ENCODE peak calls at places on chromosomes 4 and X, in seven cellular contexts. G is choroid plexus epithelial cell; A is hepatocyte; T is astrocyte of the spinal cord; H is iPS DF 6.9; K is CD8-positive, alpha-beta memory T cell; X is pancreas. P is an unnamed sample.
A peak's percentile ranks its signal among the peaks of the same experiment; 100 is the strongest.

GRCh38 chrX:85963736-85964135 is 83.6 kb downstream of the CHM start:
- DNase-seq in G (peak; percentile 85), A (peak; percentile 34), T (peak; percentile 74), H (no peak), K (no peak), X (no peak), P (peak; percentile 44)

GRCh38 chrX:72620550-72621145 is 48.0 kb upstream of the HDAC8 start:
- DNase-seq in G (peak; percentile 93), A (peak; percentile 73), T (peak; percentile 90), H (no peak), K (peak; percentile 46), X (peak; percentile 60), P (peak; percentile 37)

GRCh38 chr4:89482248-89482647 is 174.6 kb upstream of the GPRIN3 start:
- DNase-seq in G (peak; percentile 83), A (peak; percentile 55), T (peak; percentile 39), H (no peak), K (no peak), X (no peak), P (no peak)

GRCh38 chr4:19030536-19030935 is 1009.0 kb upstream of the LCORL start:
- DNase-seq in G (no peak), A (no peak), T (no peak), H (no peak), K (no peak), X (no peak), P (no peak)

GRCh38 chr4:137545461-137545861 is 13.2 kb upstream of the PCDH18 start:
- DNase-seq in G (peak; percentile 94), A (peak; percentile 32), T (peak; percentile 72), H (no peak), K (no peak), X (no peak), P (peak; percentile 91)

GRCh38 chr4:138051157-138051556 is 191.0 kb downstream of the SLC7A11 start:
- DNase-seq in G (peak; percentile 62), A (no peak), T (peak; percentile 45), H (no peak), K (no peak), X (no peak), P (no peak)

GRCh38 chr4:44806076-44806475 is 79.7 kb upstream of the GNPDA2 start:
- DNase-seq in G (no peak), A (no peak), T (no peak), H (no peak), K (no peak), X (no peak), P (no peak)

GRCh38 chr4:75195111-75195510 is 262.2 kb downstream of the PARM1 start:
- DNase-seq in G (no peak), A (no peak), T (no peak), H (no peak), K (no peak), X (no peak), P (no peak)

GRCh38 chr4:8378101-8378724 is 62.3 kb downstream of the ACOX3 start:
- DNase-seq in G (no peak), A (no peak), T (no peak), H (no peak), K (no peak), X (peak; percentile 16), P (no peak)

GRCh38 chr4:167290684-167291083 is 56.4 kb upstream of the SPOCK3 start:
- DNase-seq in G (peak; percentile 27), A (peak; percentile 33), T (peak; percentile 35), H (no peak), K (no peak), X (no peak), P (no peak)

GRCh38 chr4:146224331-146224966 is 10.1 kb downstream of the REELD1 start:
- DNase-seq in G (peak; percentile 28), A (peak; percentile 26), T (no peak), H (no peak), K (no peak), X (no peak), P (no peak)

GRCh38 chr4:54908744-54909143 is 216.7 kb downstream of the KDR start:
- DNase-seq in G (no peak), A (no peak), T (peak; percentile 43), H (no peak), K (no peak), X (no peak), P (no peak)

GRCh38 chrX:111254896-111255693 is 15.2 kb downstream of the CAPN6 start:
- DNase-seq in G (peak; percentile 0), A (no peak), T (no peak), H (no peak), K (no peak), X (no peak), P (no peak)

GRCh38 chrX:32533848-32534247 is 677.5 kb downstream of the DMD start:
- DNase-seq in G (no peak), A (no peak), T (no peak), H (no peak), K (no peak), X (no peak), P (no peak)

GRCh38 chr4:74757136-74757535 is 37.2 kb downstream of the BTC start:
- DNase-seq in G (no peak), A (no peak), T (no peak), H (no peak), K (no peak), X (no peak), P (no peak)

GRCh38 chr4:150479665-150480064 is 102.3 kb upstream of the MAB21L2 start:
- DNase-seq in G (peak; percentile 41), A (no peak), T (no peak), H (no peak), K (no peak), X (no peak), P (no peak)

GRCh38 chr4:139720806-139721205 is 55.2 kb downstream of the MGST2 start:
- DNase-seq in G (peak; percentile 42), A (no peak), T (no peak), H (no peak), K (no peak), X (no peak), P (no peak)

GRCh38 chr4:15295421-15296162 is 132.2 kb upstream of the C1QTNF7 start:
- DNase-seq in G (peak; percentile 22), A (no peak), T (peak; percentile 12), H (no peak), K (no peak), X (no peak), P (no peak)

GRCh38 chrX:49310371-49310770 is 6.9 kb downstream of the GAGE10 start:
- DNase-seq in G (no peak), A (no peak), T (no peak), H (no peak), K (no peak), X (no peak), P (no peak)

GRCh38 chr4:121784975-121785374 is 16.1 kb upstream of the EXOSC9 start:
- DNase-seq in G (peak; percentile 98), A (no peak), T (peak; percentile 94), H (no peak), K (no peak), X (no peak), P (peak; percentile 98)

DNA sequence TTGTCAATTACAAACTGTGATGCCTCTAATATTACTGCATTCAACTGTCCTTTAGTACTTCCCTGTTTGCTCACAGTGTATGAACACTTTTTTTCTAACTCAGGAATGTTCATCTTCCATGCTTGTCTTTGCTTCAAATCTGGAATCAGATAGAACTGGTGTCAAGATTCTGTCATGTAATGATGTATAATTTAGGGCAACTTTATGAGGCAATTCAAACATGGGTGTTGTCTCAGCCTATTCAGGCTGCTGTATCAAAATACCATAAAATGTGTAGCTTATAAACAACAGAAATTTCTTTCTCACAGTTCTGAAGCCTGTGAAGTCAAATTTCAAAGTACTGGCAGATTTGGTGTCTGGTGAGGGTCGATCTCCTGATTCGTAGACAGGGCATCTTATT is 1012.9 kb downstream of the RAB28 start:
- DNase-seq in G (no peak), A (no peak), T (no peak), H (no peak), K (no peak), X (no peak), P (no peak)
- H3K4me3 ChIP-seq in G (no peak overlapping the region), A (no peak overlapping the region), T (no peak overlapping the region), H (no peak overlapping the region), K (no peak overlapping the region), X (no peak overlapping the region), P (no peak overlapping the region)

GRCh38 chr4:6055436-6055835 is 37.2 kb upstream of the C4orf50 start:
- DNase-seq in G (no peak), A (no peak), T (no peak), H (no peak), K (no peak), X (no peak), P (no peak)

GRCh38 chr4:6062133-6062532 is 43.9 kb upstream of the C4orf50 start:
- DNase-seq in G (no peak), A (no peak), T (no peak), H (no peak), K (peak; percentile 33), X (no peak), P (no peak)

GRCh38 chr4:6059375-6059805 is 41.2 kb upstream of the C4orf50 start:
- DNase-seq in G (no peak), A (no peak), T (no peak), H (no peak), K (peak; percentile 23), X (no peak), P (no peak)

GRCh38 chr4:6056976-6057766 is 38.9 kb upstream of the C4orf50 start:
- DNase-seq in G (no peak), A (no peak), T (no peak), H (no peak), K (peak; percentile 7), X (no peak), P (no peak)

DNA sequence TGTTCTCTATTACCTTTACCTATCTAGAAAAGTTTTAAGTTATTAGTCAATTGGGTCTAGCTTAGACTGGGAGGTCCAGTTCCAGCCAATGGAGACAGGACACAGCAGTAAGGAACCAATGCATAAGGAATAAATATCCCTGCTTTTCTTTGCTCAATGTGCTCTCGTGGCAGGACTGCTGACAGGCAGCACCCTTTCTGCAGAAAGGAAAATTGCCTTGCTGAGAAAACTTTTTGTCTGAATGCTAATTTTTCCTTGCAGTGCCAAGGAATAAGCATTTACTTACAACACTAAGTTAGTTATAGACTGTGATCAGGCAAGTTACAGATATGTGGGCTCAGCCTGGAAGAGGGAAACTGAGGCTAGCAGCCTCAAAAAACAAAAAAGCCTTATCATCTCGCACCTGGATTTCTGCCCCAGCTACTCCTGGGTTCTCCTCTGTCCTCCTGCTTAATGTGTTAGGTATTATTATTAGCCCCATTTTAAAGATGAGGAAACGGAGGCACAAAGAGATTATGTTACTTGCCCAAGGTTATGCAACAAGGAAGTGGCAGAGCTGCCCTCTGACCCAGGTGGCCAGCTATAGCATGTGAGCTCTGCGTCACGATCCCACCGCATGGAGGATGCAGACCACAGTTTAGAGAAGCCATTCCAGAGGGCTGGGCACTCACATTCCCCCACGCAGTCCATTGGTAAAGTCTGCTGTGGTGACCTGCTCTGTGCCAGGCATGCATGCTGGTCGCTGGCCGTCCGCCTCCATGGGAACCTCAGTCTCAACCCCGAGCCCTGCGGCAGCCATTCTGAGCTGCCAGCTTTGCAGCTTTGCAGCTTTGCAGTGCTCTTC is 40.5 kb upstream of the C4orf50 start:
- DNase-seq in G (no peak), A (no peak), T (no peak), H (no peak), K (peak; percentile 8), X (no peak), P (no peak)
- H3K4me3 ChIP-seq in G (no peak overlapping the region), A (no peak overlapping the region), T (no peak overlapping the region), H (no peak overlapping the region), K (no peak overlapping the region), X (no peak overlapping the region), P (no peak overlapping the region)

GRCh38 chr4:385934-386707 is 48.5 kb downstream of the ZNF141 start:
- DNase-seq in G (no peak), A (no peak), T (no peak), H (peak; percentile 35), K (no peak), X (peak; percentile 45), P (no peak)
- H3K4me3 ChIP-seq in G (no peak overlapping the region), A (no peak overlapping the region), T (peak overlapping the region; percentile 39), H (peak overlapping the region; percentile 82), K (peak overlapping the region; percentile 28), X (no peak overlapping the region), P (peak overlapping the region; percentile 36)

GRCh38 chr4:159227984-159228383 is 125.1 kb downstream of the RAPGEF2 start:
- DNase-seq in G (peak; percentile 94), A (peak; percentile 80), T (peak; percentile 83), H (no peak), K (no peak), X (peak; percentile 55), P (peak; percentile 42)
- H3K4me3 ChIP-seq in G (peak overlapping the region; percentile 38), A (peak overlapping the region; percentile 1), T (peak overlapping the region; percentile 6), H (no peak overlapping the region), K (no peak overlapping the region), X (no peak overlapping the region), P (peak overlapping the region; percentile 26)

P was measured in AG04449.